ENCODE peak calls at places on chromosome 10, in five cellular contexts. N, B, Y, J and X are unnamed samples.

GRCh38 chr10:3805791-3806381 is 20.9 kb upstream of the KLF6 start:
- DNase-seq in J (peak; percentile 88), Y (no peak), B (peak; percentile 54), N (peak; percentile 96), X (no peak)

GRCh38 chr10:102645741-102646609 is 1.7 kb downstream of the TRIM8 start:
- DNase-seq in B (peak; percentile 69), N (peak; percentile 92), J (peak; percentile 96), Y (peak; percentile 95), X (peak; percentile 84)

GRCh38 chr10:112804036-112804435 is 146.0 kb upstream of the TCF7L2 start:
- DNase-seq in Y (no peak), B (no peak), N (no peak), J (no peak), X (no peak)

GRCh38 chr10:3783313-3783689 is 1.7 kb downstream of the KLF6 start:
- DNase-seq in N (no peak), J (peak; percentile 84), B (peak; percentile 65), Y (peak; percentile 64), X (peak; percentile 78)

GRCh38 chr10:24277771-24278518 is 69.0 kb downstream of the KIAA1217 start:
- DNase-seq in J (peak; percentile 81), Y (no peak), N (no peak), B (no peak), X (no peak)

GRCh38 chr10:34933676-34934075 is 118.6 kb upstream of the PARD3 start:
- DNase-seq in N (no peak), B (no peak), Y (no peak), J (no peak), X (no peak)

GRCh38 chr10:91032614-91033248 is 111.8 kb upstream of the ANKRD1 start:
- DNase-seq in J (no peak), N (no peak), Y (no peak), B (no peak), X (no peak)

GRCh38 chr10:72058989-72059842 is 29.1 kb downstream of the SPOCK2 start:
- DNase-seq in Y (no peak), J (peak; percentile 24), B (no peak), N (peak; percentile 73), X (no peak)

GRCh38 chr10:95655571-95656290 is 780 bp downstream of the ALDH18A1 start:
- DNase-seq in Y (peak; percentile 33), B (no peak), J (peak; percentile 51), N (peak; percentile 62), X (no peak)
- H3K27ac ChIP-seq in Y (peak overlapping the region; percentile 46), B (peak overlapping the region; percentile 54), J (peak overlapping the region; percentile 77), N (peak overlapping the region; percentile 64), X (peak overlapping the region; percentile 39)

DNA sequence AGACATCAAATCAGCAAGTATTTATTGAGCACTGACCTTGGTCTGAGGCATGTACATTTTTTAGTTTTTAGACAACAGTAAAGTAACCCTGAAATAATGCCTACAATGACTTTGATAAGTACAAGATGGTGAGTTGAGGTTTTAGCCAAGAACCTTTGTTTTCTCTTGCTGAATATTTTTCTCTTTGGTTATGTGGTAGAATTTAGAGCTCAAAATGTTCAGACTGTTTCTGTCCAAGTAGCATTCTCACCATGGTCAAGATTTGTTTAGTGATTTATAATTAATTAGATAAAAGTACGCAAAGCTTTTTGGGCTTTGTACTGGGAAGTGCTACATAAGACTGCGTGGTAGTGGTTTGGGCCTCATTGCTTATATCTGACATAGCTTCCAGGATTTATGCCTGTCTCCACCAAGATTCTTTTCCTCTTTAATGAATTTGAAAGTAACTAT is 102.4 kb downstream of the KAT6B start:
- DNase-seq in J (peak; percentile 79), Y (no peak), N (no peak), B (no peak), X (no peak)
- H3K4me3 ChIP-seq in J (peak overlapping the region; percentile 39), Y (no peak overlapping the region), N (no peak overlapping the region), B (no peak overlapping the region), X (peak overlapping the region; percentile 11)

GRCh38 chr10:126533644-126534043 is 136.8 kb downstream of the C10orf90 start:
- DNase-seq in J (no peak), N (no peak), Y (no peak), B (no peak), X (no peak)
- H3K27ac ChIP-seq in J (no peak overlapping the region), N (no peak overlapping the region), Y (no peak overlapping the region), B (no peak overlapping the region), X (no peak overlapping the region)

GRCh38 chr10:100713859-100714565 is 31.4 kb upstream of the PAX2 start:
- DNase-seq in B (no peak), N (no peak), J (no peak), Y (no peak), X (no peak)

GRCh38 chr10:100715101-100715444 is 30.3 kb upstream of the PAX2 start:
- DNase-seq in J (no peak), B (no peak), Y (no peak), N (no peak), X (no peak)

GRCh38 chr10:100715445-100716385 is 29.7 kb upstream of the PAX2 start:
- DNase-seq in Y (no peak), J (no peak), N (no peak), B (no peak), X (no peak)

GRCh38 chr10:100714566-100714950 is 30.8 kb upstream of the PAX2 start:
- DNase-seq in B (no peak), J (no peak), Y (no peak), N (no peak), X (no peak)

DNA sequence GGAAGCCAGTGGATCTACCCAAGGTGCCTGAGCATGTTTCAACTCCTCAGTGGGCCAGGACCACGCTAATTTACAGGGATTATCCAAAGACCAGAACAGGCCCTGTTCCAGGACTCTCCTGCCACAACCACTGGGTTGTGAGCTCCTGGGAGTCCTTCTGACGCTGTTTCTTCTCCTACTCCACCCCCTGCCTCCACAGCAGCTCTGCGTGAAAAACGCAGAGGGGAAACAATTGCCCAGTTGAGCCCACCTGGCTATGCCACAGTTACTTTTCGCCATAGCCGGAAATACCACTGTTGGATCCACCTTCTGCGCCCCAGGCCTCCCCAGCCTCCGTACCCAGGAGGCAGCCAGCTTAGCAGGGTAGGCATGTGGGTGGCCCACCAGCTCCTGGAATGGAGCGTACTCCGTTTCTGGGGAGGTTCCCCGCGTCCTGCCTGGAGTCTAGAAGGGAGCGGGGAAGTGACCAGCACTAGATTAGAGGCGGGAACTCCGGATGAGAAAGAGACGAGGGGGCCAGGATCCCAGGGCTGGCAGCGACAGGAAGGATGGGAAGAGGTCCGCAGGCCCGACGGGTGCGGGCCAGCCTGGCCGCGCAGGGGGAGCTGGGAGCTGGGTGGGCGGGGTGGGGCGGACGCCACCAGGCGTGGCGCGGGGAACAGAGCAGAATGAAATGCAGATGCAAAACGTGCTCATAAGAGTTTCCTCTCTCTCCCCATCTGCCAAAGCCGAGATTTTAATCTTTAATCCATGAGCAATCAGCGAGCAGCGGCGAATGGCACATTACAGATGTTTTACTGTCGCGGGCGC is 32.1 kb upstream of the PAX2 start:
- DNase-seq in J (no peak), Y (no peak), N (no peak), B (no peak), X (no peak)
- H3K4me3 ChIP-seq in J (no peak overlapping the region), Y (no peak overlapping the region), N (no peak overlapping the region), B (no peak overlapping the region), X (no peak overlapping the region)

GRCh38 chr10:77859200-77859864 is 67.2 kb downstream of the DLG5 start:
- DNase-seq in B (no peak), J (no peak), N (no peak), Y (no peak), X (no peak)
- H3K27ac ChIP-seq in B (no peak overlapping the region), J (no peak overlapping the region), N (no peak overlapping the region), Y (no peak overlapping the region), X (no peak overlapping the region)

DNA sequence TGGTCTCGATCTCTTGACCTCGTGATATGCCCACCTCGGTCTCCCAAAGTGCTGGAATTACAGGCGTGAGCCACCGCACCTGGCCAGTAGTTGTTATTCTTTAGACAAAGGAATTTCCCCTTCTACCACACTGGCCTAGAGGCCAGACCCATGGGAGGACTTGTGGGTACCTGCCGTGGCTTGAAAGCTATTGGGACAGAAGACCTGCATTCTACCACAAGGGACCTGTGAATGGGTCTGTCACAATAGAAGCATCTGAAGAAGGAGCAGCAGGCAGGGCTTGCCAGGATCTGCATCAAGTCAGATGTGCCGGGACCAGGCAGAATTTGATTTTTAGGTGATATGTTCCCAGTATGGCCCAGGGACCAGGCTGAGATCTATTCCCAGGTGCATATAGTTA is 356.9 kb downstream of the FGFR2 start:
- DNase-seq in B (no peak), J (no peak), N (no peak), Y (no peak), X (no peak)
- H3K4me3 ChIP-seq in B (no peak overlapping the region), J (no peak overlapping the region), N (no peak overlapping the region), Y (no peak overlapping the region), X (no peak overlapping the region)

GRCh38 chr10:64760371-64760770 is 1239.2 kb downstream of the REEP3 start:
- DNase-seq in J (no peak), B (no peak), N (no peak), Y (no peak), X (no peak)

GRCh38 chr10:64762861-64763260 is 1241.7 kb downstream of the REEP3 start:
- DNase-seq in Y (no peak), B (no peak), J (no peak), N (peak; percentile 70), X (no peak)
- H3K27ac ChIP-seq in Y (no peak overlapping the region), B (no peak overlapping the region), J (no peak overlapping the region), N (no peak overlapping the region), X (no peak overlapping the region)

GRCh38 chr10:11625019-11625735 is 13.7 kb upstream of the USP6NL start:
- DNase-seq in N (no peak), Y (peak; percentile 44), B (no peak), J (no peak), X (no peak)
- H3K4me3 ChIP-seq in N (no peak overlapping the region), Y (no peak overlapping the region), B (no peak overlapping the region), J (no peak overlapping the region), X (no peak overlapping the region)

DNA sequence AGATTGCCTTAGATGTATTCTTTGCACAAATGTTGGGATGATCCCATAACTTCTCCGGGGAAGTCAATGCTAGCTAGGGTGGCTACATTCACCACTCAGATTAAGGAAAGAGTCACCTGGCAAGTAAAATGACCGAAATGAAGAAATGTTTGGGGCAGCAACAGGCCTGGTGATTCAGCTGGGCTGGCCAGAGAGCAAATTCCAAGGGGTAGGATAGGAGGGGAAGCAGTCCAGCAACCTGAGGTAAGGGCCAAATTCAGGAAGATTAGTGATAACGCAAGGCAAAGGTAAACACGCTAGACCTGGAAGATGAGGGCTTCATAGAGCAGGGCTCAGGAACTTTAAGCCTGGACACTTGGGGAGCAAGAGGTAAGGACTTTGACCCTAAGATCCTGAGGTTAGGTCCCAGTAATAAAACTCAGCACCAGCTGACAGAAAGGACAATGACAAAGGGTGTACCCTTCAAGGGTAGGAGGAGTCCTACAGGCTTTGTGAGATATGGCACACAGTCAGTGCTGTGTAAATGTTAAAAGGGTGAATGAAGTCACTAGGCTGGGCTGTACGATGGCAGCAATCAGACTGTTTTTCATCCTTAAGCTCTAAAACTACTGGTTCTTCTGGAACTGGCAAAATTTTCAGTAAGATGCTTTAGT is 22.7 kb upstream of the SMNDC1 start:
- DNase-seq in N (no peak), B (no peak), J (peak; percentile 55), Y (no peak), X (no peak)
- H3K27ac ChIP-seq in N (peak overlapping the region; percentile 67), B (no peak overlapping the region), J (no peak overlapping the region), Y (no peak overlapping the region), X (peak overlapping the region; percentile 49)